ENCODE peak calls at places on chromosomes 13 and 19, in seven cellular contexts. D is brain microvascular endothelial cell, W is GOT3, O is lung, F is coronary artery, T is MV-4-11, V is OCI-M1. K is an unnamed sample.

GRCh38 chr13:45468676-45469075 is 3.9 kb downstream of the COG3 start:
- DNase-seq in W (no peak), V (no peak), D (no peak), O (no peak), F (no peak), T (no peak), K (no peak)

GRCh38 chr13:66329988-66330429 is 900.1 kb downstream of the PCDH9 start:
- DNase-seq in W (no peak), D (peak; percentile 19), V (no peak), T (peak; percentile 97), F (no peak), O (no peak), K (no peak)

GRCh38 chr13:97905517-97905916 is 48.0 kb upstream of the IPO5 start:
- DNase-seq in O (no peak), W (no peak), D (no peak), V (no peak), T (no peak), F (no peak), K (no peak)

GRCh38 chr19:37506387-37507166 is at the start of gene ZNF793:
- DNase-seq in D (peak; percentile 69), T (no peak), F (peak; percentile 85), W (no peak), V (peak; percentile 95), O (peak; percentile 78), K (peak; percentile 53)

GRCh38 chr13:90070362-90070761 is 1277.1 kb upstream of the MIR17HG start:
- DNase-seq in T (peak; percentile 13), V (no peak), D (no peak), W (no peak), O (no peak), F (no peak), K (no peak)

GRCh38 chr19:33040994-33041827 is 23.5 kb downstream of the RHPN2 start:
- DNase-seq in V (no peak), T (no peak), D (no peak), O (no peak), F (no peak), W (no peak), K (peak; percentile 85)

GRCh38 chr19:34148672-34149185 is 23.6 kb upstream of the LSM14A start:
- DNase-seq in F (no peak), T (no peak), W (no peak), D (no peak), O (no peak), V (no peak), K (no peak)

GRCh38 chr13:112616586-112617381 is 28.8 kb upstream of the TUBGCP3 start:
- DNase-seq in W (no peak), T (peak; percentile 20), O (no peak), V (peak; percentile 59), D (peak; percentile 18), F (no peak), K (peak; percentile 38)

GRCh38 chr13:77872995-77873394 is 45.6 kb downstream of the EDNRB start:
- DNase-seq in T (peak; percentile 31), D (no peak), W (no peak), O (no peak), V (no peak), F (no peak), K (no peak)